ENCODE peak calls at places on chromosome 12, in five cellular contexts. Z, U, K, Q and H are unnamed samples.

GRCh38 chr12:102426599-102427541 is 53.5 kb downstream of the IGF1 start:
- DNase-seq in Z (no peak), U (no peak), K (no peak), Q (no peak), H (no peak)

GRCh38 chr12:116532986-116533342 is 26.2 kb upstream of the MAP1LC3B2 start:
- DNase-seq in Z (no peak), U (no peak), K (no peak), Q (no peak), H (no peak)

GRCh38 chr12:26274441-26275312 is 79.3 kb downstream of the SSPN start:
- DNase-seq in Z (peak), U (peak), K (peak), Q (peak), H (peak)

GRCh38 chr12:94074216-94074969 is 74.0 kb upstream of the PLXNC1 start:
- DNase-seq in Z (no peak), U (no peak), K (no peak), Q (no peak), H (no peak)

GRCh38 chr12:124520258-124520657 is 47.2 kb downstream of the NCOR2 start:
- DNase-seq in Z (no peak), U (peak), K (no peak), Q (no peak), H (peak)

GRCh38 chr12:75623631-75624118 is 112.3 kb upstream of the KRR1 start:
- DNase-seq in Z (no peak), U (peak), K (no peak), Q (no peak), H (peak)

GRCh38 chr12:108768591-108769500 is 37.5 kb upstream of the CORO1C start:
- DNase-seq in Z (no peak), U (peak), K (peak), Q (peak), H (peak)

GRCh38 chr12:93322784-93323183 is 54.9 kb upstream of the NUDT4 start:
- DNase-seq in Z (no peak), U (no peak), K (no peak), Q (no peak), H (no peak)

GRCh38 chr12:92469837-92470236 is 233.0 kb upstream of the PLEKHG7 start:
- DNase-seq in Z (no peak), U (peak), K (no peak), Q (no peak), H (peak)

GRCh38 chr12:131499160-131499863 is 211.6 kb upstream of the SFSWAP start:
- DNase-seq in Z (no peak), U (no peak), K (no peak), Q (no peak), H (no peak)

GRCh38 chr12:56545023-56545604 is 23.5 kb downstream of the RBMS2 start:
- DNase-seq in Z (no peak), U (no peak), K (no peak), Q (no peak), H (no peak)

GRCh38 chr12:114690267-114691135 is 6.5 kb upstream of the TBX3 start:
- DNase-seq in Z (no peak), U (no peak), K (no peak), Q (no peak), H (no peak)

GRCh38 chr12:2243275-2243674 is 190.5 kb downstream of the CACNA1C start:
- DNase-seq in Z (no peak), U (no peak), K (no peak), Q (no peak), H (no peak)

GRCh38 chr12:12999276-12999958 is 648 bp downstream of the HEBP1 start:
- DNase-seq in Z (peak), U (peak), K (no peak), Q (no peak), H (no peak)

GRCh38 chr12:65640489-65640901 is 183.8 kb upstream of the HMGA2 start:
- DNase-seq in Z (no peak), U (no peak), K (no peak), Q (no peak), H (no peak)

GRCh38 chr12:113386866-113387566 is 16.7 kb downstream of the SDS start:
- DNase-seq in Z (no peak), U (no peak), K (no peak), Q (no peak), H (no peak)

GRCh38 chr12:100908501-100908900 is 113.9 kb downstream of the ANO4 start:
- DNase-seq in Z (no peak), U (no peak), K (no peak), Q (no peak), H (no peak)

GRCh38 chr12:10968765-10969456 is 17.8 kb downstream of the TAS2R50 start:
- DNase-seq in Z (no peak), U (no peak), K (no peak), Q (no peak), H (no peak)

GRCh38 chr12:119154435-119154818 is 24.3 kb upstream of the HSPB8 start:
- DNase-seq in Z (peak), U (no peak), K (peak), Q (no peak), H (peak)

GRCh38 chr12:12126551-12126950 is 55.8 kb downstream of the BCL2L14 start:
- DNase-seq in Z (no peak), U (no peak), K (no peak), Q (no peak), H (no peak)

GRCh38 chr12:98997-99396 is 32.4 kb downstream of the IQSEC3 start:
- DNase-seq in Z (no peak), U (no peak), K (no peak), Q (no peak), H (no peak)

GRCh38 chr12:26431211-26431610 is 235.8 kb downstream of the SSPN start:
- DNase-seq in Z (no peak), U (no peak), K (no peak), Q (no peak), H (no peak)

GRCh38 chr12:1934068-1934467 is 15.6 kb upstream of the CACNA2D4 start:
- DNase-seq in Z (no peak), U (no peak), K (no peak), Q (no peak), H (no peak)

GRCh38 chr12:77572371-77572770 is 258.3 kb upstream of the NAV3 start:
- DNase-seq in Z (no peak), U (no peak), K (no peak), Q (no peak), H (no peak)

GRCh38 chr12:52461693-52462092 is 9.7 kb upstream of the KRT6B start:
- DNase-seq in Z (no peak), U (no peak), K (no peak), Q (no peak), H (no peak)

GRCh38 chr12:120211243-120211903 is 10.5 kb upstream of the RPLP0 start:
- DNase-seq in Z (no peak), U (no peak), K (no peak), Q (no peak), H (no peak)

GRCh38 chr12:13864081-13864673 is 117.2 kb downstream of the GRIN2B start:
- DNase-seq in Z (peak), U (peak), K (peak), Q (peak), H (peak)

GRCh38 chr12:3745152-3745551 is 7.8 kb downstream of the CRACR2A start:
- DNase-seq in Z (no peak), U (no peak), K (no peak), Q (no peak), H (no peak)

GRCh38 chr12:56724660-56724988 is 475 bp downstream of the NACA start:
- DNase-seq in Z (no peak), U (no peak), K (no peak), Q (no peak), H (no peak)

GRCh38 chr12:62808166-62808879 is 126.6 kb downstream of the PPM1H start:
- DNase-seq in Z (no peak), U (no peak), K (no peak), Q (no peak), H (no peak)

GRCh38 chr12:6771509-6772330 is 600 bp upstream of the LAG3 start:
- DNase-seq in Z (no peak), U (no peak), K (no peak), Q (no peak), H (no peak)

GRCh38 chr12:118456741-118457140 is 80.4 kb downstream of the SUDS3 start:
- DNase-seq in Z (no peak), U (no peak), K (no peak), Q (no peak), H (no peak)

GRCh38 chr12:110330544-110330943 is 49.5 kb downstream of the ATP2A2 start:
- DNase-seq in Z (no peak), U (no peak), K (no peak), Q (no peak), H (no peak)

GRCh38 chr12:19709889-19710288 is 270.6 kb downstream of the AEBP2 start:
- DNase-seq in Z (no peak), U (no peak), K (no peak), Q (no peak), H (no peak)

GRCh38 chr12:121388421-121388981 is 11.4 kb upstream of the RNF34 start:
- DNase-seq in Z (peak), U (peak), K (no peak), Q (no peak), H (no peak)

GRCh38 chr12:55446334-55446733 is 2.5 kb downstream of the OR6C2 start:
- DNase-seq in Z (no peak), U (peak), K (no peak), Q (no peak), H (no peak)

GRCh38 chr12:50283924-50284236 is 560 bp upstream of the LIMA1 start:
- DNase-seq in Z (peak), U (no peak), K (no peak), Q (peak), H (no peak)

DNA sequence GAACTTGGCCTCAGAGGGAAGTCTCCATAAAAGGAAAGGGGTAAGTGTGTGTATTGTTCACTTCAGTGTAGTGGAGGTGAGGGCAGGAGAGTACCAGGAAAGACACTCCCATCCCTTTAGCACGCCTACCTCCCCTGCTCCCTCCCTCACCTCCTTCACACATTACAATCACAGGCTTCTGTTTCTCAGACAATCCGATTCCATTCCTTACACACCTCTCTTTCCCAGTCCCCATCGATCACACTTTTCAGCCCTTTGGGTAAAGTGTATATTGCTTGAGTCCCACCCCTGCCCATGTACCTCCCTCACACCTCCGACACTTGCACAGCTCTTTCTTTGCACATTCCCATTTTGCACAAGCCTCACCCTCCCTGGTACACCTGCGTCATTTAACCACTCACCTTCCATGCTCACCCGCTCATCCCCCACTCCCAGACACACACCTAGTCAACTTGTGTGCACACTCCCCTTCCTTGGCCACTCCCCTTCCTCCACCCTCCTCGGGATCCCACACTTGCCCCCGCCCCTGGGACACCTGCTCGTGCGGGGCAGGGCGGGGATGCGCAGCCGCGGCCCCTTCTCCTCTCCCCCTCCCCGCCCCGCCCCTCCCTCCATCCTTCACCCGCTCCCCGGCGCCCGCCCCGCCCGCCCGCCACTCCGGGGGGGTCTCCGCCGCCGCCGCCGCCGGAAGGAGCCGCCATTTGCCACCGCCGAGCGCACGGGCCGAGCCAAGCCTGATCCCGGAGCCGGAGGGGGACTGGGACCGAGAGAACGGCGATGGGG is at the start of gene MARCHF9:
- DNase-seq in Z (peak), U (no peak), K (no peak), Q (no peak), H (no peak)
- TF ChIP-seq CHD2 in Z (no peak), U (no peak), K (no peak), Q (no peak), H (no peak)

GRCh38 chr12:15834575-15834974 is 45.4 kb upstream of the EPS8 start:
- DNase-seq in Z (no peak), U (no peak), K (no peak), Q (no peak), H (no peak)

GRCh38 chr12:15838986-15839385 is 43.2 kb upstream of the STRAP start:
- DNase-seq in Z (no peak), U (no peak), K (no peak), Q (no peak), H (no peak)

GRCh38 chr12:15837141-15837781 is 44.9 kb upstream of the STRAP start:
- DNase-seq in Z (no peak), U (no peak), K (no peak), Q (no peak), H (no peak)

GRCh38 chr12:15842106-15842505 is 40.1 kb upstream of the STRAP start:
- DNase-seq in Z (no peak), U (no peak), K (no peak), Q (no peak), H (no peak)

DNA sequence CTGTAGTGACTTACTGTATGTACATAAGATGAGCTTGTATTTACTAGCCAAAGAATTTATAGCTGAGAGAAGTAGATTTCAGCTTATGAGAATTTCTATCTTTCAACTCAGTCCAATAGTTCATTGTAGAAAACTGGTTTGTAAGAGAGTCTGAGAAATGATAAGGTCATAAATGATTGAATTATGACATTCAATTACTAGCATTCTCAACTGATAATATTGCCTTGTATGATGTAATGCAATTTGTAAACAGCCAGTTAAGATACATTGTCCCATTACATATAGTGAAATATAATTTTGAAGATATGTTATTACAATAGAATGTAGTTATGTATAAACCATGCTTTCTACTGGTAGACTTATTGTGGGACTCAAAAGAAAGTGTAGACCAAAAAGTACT is 42.5 kb upstream of the STRAP start:
- DNase-seq in Z (no peak), U (no peak), K (no peak), Q (no peak), H (no peak)
- TF ChIP-seq KDM1A in Z (no peak), U (no peak), K (no peak), Q (no peak), H (no peak)

DNA sequence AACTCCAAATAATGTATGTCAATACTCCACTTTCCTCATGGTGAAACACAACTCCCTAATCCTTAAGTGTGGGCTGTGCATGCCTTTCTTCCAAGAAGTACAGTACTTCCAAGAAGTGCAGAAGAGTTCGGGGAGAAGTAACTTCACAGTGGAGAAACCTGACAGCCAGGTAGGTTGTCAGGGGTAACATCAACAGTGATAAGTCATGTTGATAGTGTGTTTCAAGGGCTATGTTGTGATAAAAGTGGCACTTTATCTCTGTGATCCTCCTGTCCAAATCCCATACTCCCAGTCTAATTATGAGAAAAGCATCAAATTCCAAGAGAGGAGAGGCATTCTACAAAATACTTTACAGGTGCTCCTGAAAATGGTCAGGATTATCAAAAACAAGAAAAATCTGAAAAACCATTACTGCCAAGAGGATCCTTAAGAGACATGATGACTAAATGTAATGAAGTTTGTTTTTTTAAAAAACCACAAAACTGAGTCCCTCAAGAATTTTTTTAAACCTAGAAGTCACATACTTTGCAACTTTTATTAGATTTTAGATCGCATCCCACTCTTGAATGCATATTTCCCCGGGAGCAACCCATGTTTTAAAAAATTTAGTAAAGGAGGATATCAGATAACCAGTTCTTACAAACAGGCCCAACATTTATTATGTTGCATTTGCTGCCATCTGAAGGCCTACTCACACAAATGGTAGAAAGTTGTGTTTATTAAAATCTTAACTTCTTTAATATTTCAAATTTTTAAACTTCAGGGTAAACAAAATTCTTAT is 44.5 kb upstream of the CCT2 start:
- DNase-seq in Z (no peak), U (no peak), K (no peak), Q (no peak), H (no peak)
- TF ChIP-seq CHD2 in Z (no peak), U (no peak), K (no peak), Q (no peak), H (no peak)

GRCh38 chr12:57993834-57994233 is 52.5 kb downstream of the ATP23 start:
- DNase-seq in Z (no peak), U (no peak), K (no peak), Q (no peak), H (no peak)
- TF ChIP-seq KDM1A in Z (no peak), U (no peak), K (no peak), Q (no peak), H (no peak)